ENCODE peak calls at places on chromosome 18, in seven cellular contexts. T, F, I, V, A, J and G are unnamed samples.

GRCh38 chr18:58537272-58538038 is 91.4 kb downstream of the ALPK2 start:
- DNase-seq in T (no peak), F (no peak), I (no peak), V (no peak), A (no peak), J (no peak), G (no peak)

GRCh38 chr18:58768293-58768974 is 96.2 kb upstream of the ZNF532 start:
- DNase-seq in T (peak; percentile 73), F (no peak), I (peak; percentile 67), V (peak; percentile 93), A (peak; percentile 75), J (peak; percentile 60), G (peak; percentile 72)

GRCh38 chr18:70296289-70296688 is 7.4 kb downstream of the SOCS6 start:
- DNase-seq in T (peak; percentile 53), F (no peak), I (no peak), V (no peak), A (no peak), J (no peak), G (no peak)

GRCh38 chr18:50113726-50114125 is 81.2 kb downstream of the MYO5B start:
- DNase-seq in T (no peak), F (no peak), I (no peak), V (no peak), A (no peak), J (no peak), G (no peak)

GRCh38 chr18:77711096-77711495 is 461.4 kb downstream of the GALR1 start:
- DNase-seq in T (no peak), F (no peak), I (no peak), V (no peak), A (no peak), J (no peak), G (no peak)

GRCh38 chr18:63286926-63287325 is 32.6 kb downstream of the BCL2 start:
- DNase-seq in T (no peak), F (no peak), I (no peak), V (no peak), A (no peak), J (no peak), G (no peak)

GRCh38 chr18:28152354-28152753 is 24.6 kb downstream of the CDH2 start:
- DNase-seq in T (no peak), F (no peak), I (no peak), V (no peak), A (no peak), J (no peak), G (no peak)

GRCh38 chr18:51580580-51580979 is 383.1 kb upstream of the MEX3C start:
- DNase-seq in T (no peak), F (no peak), I (no peak), V (no peak), A (no peak), J (no peak), G (no peak)

GRCh38 chr18:76727589-76727988 is 94.8 kb upstream of the ZNF236 start:
- DNase-seq in T (no peak), F (no peak), I (no peak), V (no peak), A (no peak), J (no peak), G (no peak)

GRCh38 chr18:59610546-59611140 is 86.6 kb downstream of the CCBE1 start:
- DNase-seq in T (no peak), F (no peak), I (no peak), V (no peak), A (no peak), J (no peak), G (no peak)

GRCh38 chr18:77001041-77001440 is 131.5 kb downstream of the MBP start:
- DNase-seq in T (no peak), F (no peak), I (no peak), V (no peak), A (no peak), J (no peak), G (no peak)

GRCh38 chr18:36157441-36157840 is 27.7 kb downstream of the ELP2 start:
- DNase-seq in T (no peak), F (no peak), I (no peak), V (no peak), A (no peak), J (no peak), G (no peak)

GRCh38 chr18:67525328-67526110 is 9.0 kb upstream of the DSEL start:
- DNase-seq in T (peak; percentile 73), F (no peak), I (peak; percentile 63), V (no peak), A (peak; percentile 55), J (peak; percentile 74), G (peak; percentile 55)

GRCh38 chr18:66523219-66523991 is 80.5 kb downstream of the CDH19 start:
- DNase-seq in T (peak; percentile 42), F (no peak), I (no peak), V (no peak), A (no peak), J (no peak), G (no peak)

GRCh38 chr18:5900249-5900648 is 4.9 kb upstream of the TMEM200C start:
- DNase-seq in T (no peak), F (no peak), I (no peak), V (no peak), A (no peak), J (no peak), G (no peak)

GRCh38 chr18:46916551-46917107 is 678 bp downstream of the PIAS2 start:
- DNase-seq in T (peak; percentile 14), F (no peak), I (no peak), V (no peak), A (peak; percentile 11), J (no peak), G (no peak)

GRCh38 chr18:47689386-47689785 is 241.1 kb downstream of the SMAD2 start:
- DNase-seq in T (no peak), F (no peak), I (no peak), V (no peak), A (no peak), J (no peak), G (no peak)

GRCh38 chr18:26258711-26259110 is 32.5 kb downstream of the TAF4B start:
- DNase-seq in T (no peak), F (no peak), I (no peak), V (no peak), A (no peak), J (no peak), G (no peak)

GRCh38 chr18:9986156-9986930 is 72.5 kb downstream of the VAPA start:
- DNase-seq in T (no peak), F (no peak), I (no peak), V (no peak), A (no peak), J (no peak), G (no peak)

DNA sequence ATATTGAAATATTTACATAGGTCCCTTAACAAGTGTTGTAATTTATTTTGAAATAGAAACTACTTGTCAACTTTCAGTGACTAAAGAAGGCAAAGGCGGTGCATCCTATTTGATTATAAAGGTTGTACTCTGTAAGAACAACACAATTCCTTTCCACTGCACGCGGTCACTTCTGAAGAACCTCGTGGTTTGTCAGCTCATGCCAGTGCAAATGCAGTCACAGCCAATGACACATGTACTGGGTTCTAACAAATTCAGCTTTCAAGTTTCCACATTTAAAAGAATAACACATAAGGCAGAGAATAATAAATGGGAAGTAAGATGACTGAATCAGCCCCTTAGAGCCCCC is 39.8 kb downstream of the CYB5A start:
- DNase-seq in T (no peak), F (no peak), I (no peak), V (no peak), A (no peak), J (peak; percentile 52), G (no peak)
- TF ChIP-seq POLR2A in T (no peak), F (no peak), I (no peak), V (no peak), A (no peak), J (no peak), G (no peak)

DNA sequence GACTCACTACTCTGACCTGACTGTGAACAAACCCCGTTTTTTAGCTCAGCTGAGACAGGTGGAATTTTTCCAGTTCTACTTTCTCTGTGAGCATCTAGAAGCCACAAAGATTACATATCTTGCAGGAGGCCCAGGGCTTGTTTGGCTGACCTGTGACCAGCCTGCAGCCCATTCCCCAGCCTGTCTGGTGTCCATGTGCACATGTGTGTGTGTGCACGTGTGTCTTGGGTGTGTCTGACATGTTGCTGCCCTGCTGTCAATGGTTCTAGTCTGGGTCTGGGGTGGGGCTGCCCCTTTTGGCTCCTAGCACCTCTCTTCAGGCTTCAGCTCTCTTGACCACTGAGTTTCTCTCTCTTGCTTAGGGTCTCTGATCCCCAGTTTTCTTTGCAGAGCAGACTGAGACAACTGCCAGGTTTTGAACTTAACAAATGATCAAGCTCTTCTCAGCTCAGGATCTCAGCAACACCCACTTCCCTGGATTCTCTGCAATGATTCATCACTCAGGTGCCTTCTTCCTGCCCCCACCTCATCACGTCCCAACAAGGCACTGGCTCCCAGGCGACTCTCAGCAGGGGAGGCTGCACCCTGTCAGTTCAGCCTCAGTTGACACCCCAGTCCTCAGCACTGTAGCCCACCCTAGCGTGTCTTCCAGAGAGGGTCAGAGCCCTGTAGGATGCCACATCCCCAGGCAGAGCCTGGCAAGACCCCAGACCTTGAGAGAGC is 130.3 kb downstream of the CELF4 start:
- DNase-seq in T (no peak), F (no peak), I (no peak), V (no peak), A (no peak), J (no peak), G (no peak)
- H3K4me1 ChIP-seq in T (no peaks in the 10 kb centered on the region), F (no peaks in the 10 kb centered on the region), I (no peaks in the 10 kb centered on the region), V (no peaks in the 10 kb centered on the region), A (no peaks in the 10 kb centered on the region), J (peaks cover 3% of the 10 kb centered on the region), G (no peaks in the 10 kb centered on the region)

DNA sequence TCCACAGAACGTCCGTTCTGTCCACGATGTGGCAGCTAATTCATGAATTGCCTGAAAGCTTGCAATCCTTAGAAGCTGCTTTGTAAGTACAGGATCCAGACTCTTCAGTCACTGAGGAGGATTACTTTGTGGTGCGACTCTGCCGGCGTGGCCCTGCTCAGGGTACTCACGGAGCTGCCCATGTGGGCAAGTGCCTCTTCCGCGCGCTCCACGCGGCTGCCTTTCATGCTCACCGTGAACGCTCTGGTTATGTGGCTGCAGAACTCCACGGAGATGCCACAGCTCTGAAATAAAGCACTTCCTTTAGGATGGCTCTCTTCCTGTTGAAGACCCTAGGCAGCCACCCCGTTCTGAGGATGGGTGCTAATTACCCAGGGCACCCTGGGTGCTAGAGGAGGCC is 31.0 kb downstream of the RMC1 start:
- DNase-seq in T (no peak), F (no peak), I (no peak), V (no peak), A (no peak), J (no peak), G (no peak)
- H3K36me3 ChIP-seq in T (peaks cover 8% of the 10 kb centered on the region), F (peaks cover 99% of the 10 kb centered on the region), I (no peaks in the 10 kb centered on the region), V (peaks cover 98% of the 10 kb centered on the region), A (peaks cover 15% of the 10 kb centered on the region), J (no peaks in the 10 kb centered on the region), G (no peaks in the 10 kb centered on the region)

GRCh38 chr18:13464432-13465125 is 246.0 kb downstream of the LDLRAD4 start:
- DNase-seq in T (peak; percentile 60), F (no peak), I (no peak), V (peak; percentile 92), A (no peak), J (no peak), G (peak; percentile 66)
- TF ChIP-seq POLR2A in T (no peak), F (no peak), I (no peak), V (no peak), A (no peak), J (no peak), G (no peak)

DNA sequence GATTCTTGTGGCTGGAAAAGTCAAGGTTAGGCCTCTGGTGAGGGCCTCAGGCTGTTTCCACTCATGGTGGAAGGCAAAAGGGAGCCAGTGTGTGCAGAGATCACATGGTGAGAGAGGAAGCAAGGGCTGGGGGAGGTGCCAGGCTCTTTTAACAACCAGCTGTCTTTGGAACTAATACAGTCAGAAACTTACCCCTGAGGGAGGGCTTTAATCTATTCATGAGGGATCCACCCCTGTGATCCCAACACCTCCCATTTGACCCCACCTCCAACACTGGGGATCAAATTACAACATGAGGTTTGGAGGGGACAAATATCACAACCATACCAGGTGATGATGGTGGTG is 10.9 kb downstream of the POLI start:
- DNase-seq in T (no peak), F (no peak), I (no peak), V (no peak), A (no peak), J (no peak), G (no peak)
- H3K4me1 ChIP-seq in T (peaks cover 15% of the 10 kb centered on the region), F (no peaks in the 10 kb centered on the region), I (no peaks in the 10 kb centered on the region), V (no peaks in the 10 kb centered on the region), A (no peaks in the 10 kb centered on the region), J (no peaks in the 10 kb centered on the region), G (no peaks in the 10 kb centered on the region)